ENCODE peak calls at places on chromosomes 2 and 18, in five cellular contexts. One of them, this sample, is unnamed.

GRCh38 chr2:18129348-18129747 is 250.9 kb downstream of the KCNS3 start:
- DNase-seq in stimulated activated naive B cell treated with anti-CD40 and anti-IgM and Interleukin-4, amounts not matched to agents 10 μg/mL and 1 μg/mL and 100 μg/mL, for 72 hours: no peak
- DNase-seq in H7: no peak
- DNase-seq in fibroblast of mammary gland: no peak
- DNase-seq in caudate nucleus: no peak
- DNase-seq in this sample: no peak

GRCh38 chr2:103361712-103362111 is 599.9 kb downstream of the TMEM182 start:
- DNase-seq in fibroblast of mammary gland: no peak
- DNase-seq in stimulated activated naive B cell treated with anti-CD40 and anti-IgM and Interleukin-4, amounts not matched to agents 10 μg/mL and 1 μg/mL and 100 μg/mL, for 72 hours: no peak
- DNase-seq in caudate nucleus: no peak
- DNase-seq in H7: peak; percentile 27
- DNase-seq in this sample: no peak

GRCh38 chr18:49018553-49018943 is 67.8 kb upstream of the SMAD7 start:
- DNase-seq in fibroblast of mammary gland: no peak
- DNase-seq in caudate nucleus: no peak
- DNase-seq in stimulated activated naive B cell treated with anti-CD40 and anti-IgM and Interleukin-4, amounts not matched to agents 10 μg/mL and 1 μg/mL and 100 μg/mL, for 72 hours: no peak
- DNase-seq in H7: no peak
- DNase-seq in this sample: no peak

GRCh38 chr2:145569108-145569507 is 1049.2 kb upstream of the ZEB2 start:
- DNase-seq in H7: no peak
- DNase-seq in stimulated activated naive B cell treated with anti-CD40 and anti-IgM and Interleukin-4, amounts not matched to agents 10 μg/mL and 1 μg/mL and 100 μg/mL, for 72 hours: no peak
- DNase-seq in caudate nucleus: no peak
- DNase-seq in fibroblast of mammary gland: peak; percentile 83
- DNase-seq in this sample: no peak

GRCh38 chr2:28413152-28413895 is 20.7 kb downstream of the FOSL2 start:
- DNase-seq in caudate nucleus: no peak
- DNase-seq in stimulated activated naive B cell treated with anti-CD40 and anti-IgM and Interleukin-4, amounts not matched to agents 10 μg/mL and 1 μg/mL and 100 μg/mL, for 72 hours: no peak
- DNase-seq in H7: peak; percentile 80
- DNase-seq in fibroblast of mammary gland: no peak
- DNase-seq in this sample: no peak

GRCh38 chr2:32058130-32058529 is 5.2 kb upstream of the SPAST start:
- DNase-seq in fibroblast of mammary gland: peak; percentile 51
- DNase-seq in stimulated activated naive B cell treated with anti-CD40 and anti-IgM and Interleukin-4, amounts not matched to agents 10 μg/mL and 1 μg/mL and 100 μg/mL, for 72 hours: no peak
- DNase-seq in caudate nucleus: no peak
- DNase-seq in H7: no peak
- DNase-seq in this sample: no peak

GRCh38 chr2:106012591-106013347 is 181.3 kb downstream of the UXS1 start:
- DNase-seq in H7: no peak
- DNase-seq in fibroblast of mammary gland: no peak
- DNase-seq in stimulated activated naive B cell treated with anti-CD40 and anti-IgM and Interleukin-4, amounts not matched to agents 10 μg/mL and 1 μg/mL and 100 μg/mL, for 72 hours: no peak
- DNase-seq in caudate nucleus: no peak
- DNase-seq in this sample: no peak

GRCh38 chr2:159140070-159140774 is 146.3 kb downstream of the WDSUB1 start:
- DNase-seq in H7: no peak
- DNase-seq in caudate nucleus: no peak
- DNase-seq in fibroblast of mammary gland: peak; percentile 79
- DNase-seq in stimulated activated naive B cell treated with anti-CD40 and anti-IgM and Interleukin-4, amounts not matched to agents 10 μg/mL and 1 μg/mL and 100 μg/mL, for 72 hours: no peak
- DNase-seq in this sample: no peak

GRCh38 chr2:71190959-71191943 is 35.7 kb downstream of the PAIP2B start:
- DNase-seq in caudate nucleus: peak; percentile 3
- DNase-seq in fibroblast of mammary gland: peak; percentile 25
- DNase-seq in stimulated activated naive B cell treated with anti-CD40 and anti-IgM and Interleukin-4, amounts not matched to agents 10 μg/mL and 1 μg/mL and 100 μg/mL, for 72 hours: no peak
- DNase-seq in H7: no peak
- DNase-seq in this sample: no peak

GRCh38 chr2:173347305-173348168 is 7.1 kb upstream of the CDCA7 start:
- DNase-seq in stimulated activated naive B cell treated with anti-CD40 and anti-IgM and Interleukin-4, amounts not matched to agents 10 μg/mL and 1 μg/mL and 100 μg/mL, for 72 hours: no peak
- DNase-seq in caudate nucleus: no peak
- DNase-seq in fibroblast of mammary gland: no peak
- DNase-seq in H7: no peak
- DNase-seq in this sample: no peak

GRCh38 chr18:6960656-6961055 is 156.9 kb downstream of the LAMA1 start:
- DNase-seq in fibroblast of mammary gland: peak; percentile 41
- DNase-seq in caudate nucleus: no peak
- DNase-seq in stimulated activated naive B cell treated with anti-CD40 and anti-IgM and Interleukin-4, amounts not matched to agents 10 μg/mL and 1 μg/mL and 100 μg/mL, for 72 hours: no peak
- DNase-seq in H7: no peak
- DNase-seq in this sample: no peak